ENCODE peak calls at places on chromosomes 12 and 14, in six cellular contexts. S is PC-9; W is stomach; V is CD4-positive, CD25-positive, alpha-beta regulatory T cell; U is tibial artery; G is thoracic aorta. M is an unnamed sample.

GRCh38 chr12:102095677-102096263 is 24.1 kb downstream of the NUP37 start:
- DNase-seq in S (peak), W (no peak), V (peak), U (no peak), G (no peak), M (no peak)

GRCh38 chr14:54686219-54686870 is 119.4 kb downstream of the SAMD4A start:
- DNase-seq in S (no peak), W (no peak), V (no peak), U (peak), G (peak), M (peak)

GRCh38 chr14:77126074-77126325 is 15.6 kb downstream of the ZDHHC22 start:
- DNase-seq in S (no peak), W (no peak), V (no peak), U (no peak), G (no peak), M (no peak)

GRCh38 chr14:71856199-71856919 is 75.9 kb upstream of the RGS6 start:
- DNase-seq in S (no peak), W (no peak), V (peak), U (no peak), G (no peak), M (no peak)

GRCh38 chr12:46468159-46468558 is 95.6 kb upstream of the SLC38A2 start:
- DNase-seq in S (peak), W (peak), V (no peak), U (no peak), G (no peak), M (peak)

GRCh38 chr12:13103391-13104033 is at the start of gene GSG1:
- DNase-seq in S (peak), W (no peak), V (peak), U (no peak), G (no peak), M (no peak)

GRCh38 chr14:106844608-106845285 is 1318.4 kb downstream of the TMEM121 start:
- DNase-seq in S (no peak), W (peak), V (peak), U (peak), G (no peak), M (peak)

GRCh38 chr14:101743701-101744100 is 17.8 kb upstream of the PPP2R5C start:
- DNase-seq in S (peak), W (no peak), V (no peak), U (no peak), G (no peak), M (no peak)

GRCh38 chr12:8911606-8912268 is 2.6 kb upstream of the PHC1 start:
- DNase-seq in S (peak), W (no peak), V (no peak), U (no peak), G (no peak), M (no peak)

GRCh38 chr12:4628406-4628805 is 20.4 kb downstream of the AKAP3 start:
- DNase-seq in S (peak), W (no peak), V (no peak), U (no peak), G (no peak), M (no peak)

GRCh38 chr14:79476552-79476951 is 734.8 kb downstream of the DIO2 start:
- DNase-seq in S (no peak), W (no peak), V (no peak), U (no peak), G (no peak), M (no peak)

DNA sequence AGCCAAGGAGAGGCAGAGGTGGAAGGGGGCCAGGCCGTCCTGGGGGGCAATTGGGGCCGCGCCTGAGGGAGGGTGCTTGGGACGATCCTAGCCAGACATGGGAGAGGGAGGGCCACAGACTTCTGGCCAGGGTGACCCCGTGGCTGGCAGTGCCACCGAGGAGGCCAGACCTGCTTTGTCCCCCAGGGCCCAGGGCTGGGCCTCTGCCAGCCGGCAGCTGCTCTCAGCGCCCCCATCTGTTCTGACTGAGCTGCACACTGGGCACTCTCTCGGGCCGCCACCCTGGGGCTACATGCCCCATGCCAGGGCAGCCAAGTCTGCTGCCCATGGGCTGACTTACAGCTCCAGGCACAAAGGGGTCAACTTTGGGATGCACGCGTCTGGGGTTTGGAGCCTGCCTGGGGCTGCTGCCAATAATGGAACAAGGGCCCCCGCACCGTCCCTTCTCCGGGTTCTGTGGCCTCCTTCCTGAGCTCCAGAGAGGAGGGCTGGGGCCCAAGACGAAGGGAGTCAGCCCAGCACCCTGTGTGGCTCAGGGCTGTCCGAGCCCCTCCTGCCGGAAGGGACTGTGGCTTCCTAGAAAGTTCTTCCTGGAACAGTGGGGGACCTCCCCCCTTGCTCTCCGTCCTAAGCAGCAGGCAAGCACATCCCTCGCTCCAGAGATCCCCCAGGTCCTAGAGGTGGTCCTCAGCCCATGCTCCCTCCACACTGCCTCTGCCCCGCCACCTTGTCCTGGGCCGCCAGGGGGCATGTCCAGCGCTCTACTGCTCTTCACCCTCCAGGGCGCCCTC is 1.1 kb downstream of the ADSS1 start:
- DNase-seq in S (no peak), W (peak), V (no peak), U (peak), G (no peak), M (peak)
- H3K4me3 ChIP-seq in S (peak), W (peak), V (no peak), U (peak), G (peak), M (peak)

GRCh38 chr14:74261288-74261687 is 22.0 kb downstream of the VSX2 start:
- DNase-seq in S (no peak), W (no peak), V (no peak), U (no peak), G (no peak), M (no peak)
- H3K27ac ChIP-seq in S (no peak), W (no peak), V (no peak), U (no peak), G (no peak), M (no peak)

DNA sequence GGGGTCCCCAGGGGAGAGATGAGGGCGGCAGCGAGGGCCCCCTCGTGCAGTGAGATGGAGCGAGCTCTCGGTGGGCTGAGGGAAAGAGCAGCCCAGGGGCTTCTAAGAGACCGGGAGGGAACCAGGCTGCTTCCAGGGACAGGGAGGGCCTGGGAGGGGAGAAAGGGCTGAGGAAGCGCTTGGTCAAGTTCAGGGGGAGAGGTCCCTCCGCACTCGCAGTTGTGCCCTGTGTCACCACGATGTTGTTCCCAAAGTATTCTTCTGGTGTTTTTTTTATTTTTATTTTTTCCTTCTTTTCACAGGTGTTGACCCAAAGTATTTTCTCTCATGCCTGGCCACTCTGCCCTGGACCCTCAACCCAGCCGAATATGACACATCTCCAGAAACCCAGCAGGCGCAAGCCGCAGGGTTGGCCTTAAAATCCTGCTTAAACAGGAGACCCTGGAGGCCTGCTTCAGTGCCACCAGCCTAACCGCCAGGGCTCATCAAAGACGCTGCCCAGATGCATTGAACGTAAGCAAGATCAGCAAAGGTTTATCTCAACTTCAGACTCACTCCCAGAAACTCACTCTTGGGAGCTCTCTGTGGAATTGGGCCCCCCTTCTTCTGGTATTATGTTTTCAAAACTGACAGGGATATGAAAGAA is 16.2 kb downstream of the TNFAIP2 start:
- DNase-seq in S (no peak), W (no peak), V (no peak), U (no peak), G (no peak), M (no peak)
- H3K4me3 ChIP-seq in S (no peak), W (no peak), V (no peak), U (no peak), G (no peak), M (peak)

GRCh38 chr12:44847403-44847802 is 28.7 kb downstream of the NELL2 start:
- DNase-seq in S (no peak), W (no peak), V (no peak), U (no peak), G (no peak), M (no peak)
- H3K27ac ChIP-seq in S (no peak), W (no peak), V (peak), U (no peak), G (no peak), M (no peak)

GRCh38 chr12:131857908-131858850 is 30.0 kb downstream of the MMP17 start:
- DNase-seq in S (no peak), W (no peak), V (no peak), U (no peak), G (no peak), M (no peak)
- H3K4me3 ChIP-seq in S (no peak), W (no peak), V (no peak), U (no peak), G (no peak), M (no peak)

DNA sequence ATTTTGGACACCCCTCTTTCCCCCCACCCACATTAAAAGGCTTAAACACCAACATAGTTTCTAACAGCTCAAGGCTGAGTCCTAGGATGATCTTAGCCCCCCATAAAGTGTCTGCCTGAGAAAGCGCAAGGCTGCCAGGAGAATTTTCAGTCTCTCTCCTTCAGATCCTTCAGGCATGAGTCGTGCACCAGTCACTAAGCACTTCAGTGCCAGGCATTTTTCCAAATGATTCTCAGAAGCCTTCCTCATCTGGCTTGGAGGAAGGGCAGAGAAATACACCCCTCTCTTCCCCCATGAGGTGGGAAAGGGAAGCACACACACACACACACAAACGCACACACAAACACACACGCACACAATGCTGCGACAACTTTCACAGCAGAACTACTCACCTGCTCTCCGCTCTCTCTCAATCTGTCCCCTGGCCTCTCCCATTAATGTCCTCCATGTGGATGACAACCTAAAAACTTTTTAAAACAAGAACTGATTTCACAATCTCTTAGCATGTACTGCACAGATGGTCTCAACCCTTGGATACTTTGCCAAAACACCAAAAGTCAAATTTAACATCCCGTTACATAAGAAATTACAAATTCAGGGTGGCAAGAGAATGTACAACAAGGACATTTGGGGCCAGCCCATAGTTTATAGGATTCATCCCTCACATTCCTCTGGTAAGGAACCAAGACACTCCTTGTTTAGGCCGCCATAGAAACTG is 49.8 kb downstream of the CKAP4 start:
- DNase-seq in S (no peak), W (no peak), V (no peak), U (no peak), G (no peak), M (no peak)
- H3K27ac ChIP-seq in S (no peak), W (no peak), V (no peak), U (no peak), G (no peak), M (peak)

GRCh38 chr12:132581348-132582057 is 28.9 kb downstream of the LRCOL1 start:
- DNase-seq in S (no peak), W (no peak), V (no peak), U (no peak), G (no peak), M (peak)

GRCh38 chr12:132583736-132584135 is 26.6 kb downstream of the LRCOL1 start:
- DNase-seq in S (no peak), W (no peak), V (no peak), U (no peak), G (no peak), M (peak)

GRCh38 chr12:132582058-132582420 is 28.3 kb downstream of the LRCOL1 start:
- DNase-seq in S (no peak), W (no peak), V (no peak), U (peak), G (no peak), M (no peak)

GRCh38 chr12:132583311-132583710 is 27.1 kb downstream of the LRCOL1 start:
- DNase-seq in S (no peak), W (no peak), V (no peak), U (no peak), G (no peak), M (no peak)

GRCh38 chr12:132582582-132583279 is 27.7 kb downstream of the LRCOL1 start:
- DNase-seq in S (no peak), W (no peak), V (no peak), U (no peak), G (no peak), M (peak)
- H3K4me3 ChIP-seq in S (no peak), W (peak), V (no peak), U (peak), G (no peak), M (peak)

GRCh38 chr12:54749191-54749818 is 101.1 kb upstream of the DCD start:
- DNase-seq in S (no peak), W (no peak), V (peak), U (no peak), G (no peak), M (no peak)
- H3K27ac ChIP-seq in S (no peak), W (no peak), V (no peak), U (no peak), G (no peak), M (no peak)

GRCh38 chr14:61332658-61333029 is 11.3 kb downstream of the PRKCH start:
- DNase-seq in S (no peak), W (no peak), V (peak), U (no peak), G (no peak), M (no peak)

GRCh38 chr14:61335876-61336275 is 14.5 kb downstream of the PRKCH start:
- DNase-seq in S (no peak), W (no peak), V (peak), U (no peak), G (no peak), M (no peak)

GRCh38 chr14:61337893-61338292 is 16.5 kb downstream of the PRKCH start:
- DNase-seq in S (no peak), W (peak), V (peak), U (no peak), G (no peak), M (no peak)

GRCh38 chr14:61334197-61334701 is 12.9 kb downstream of the PRKCH start:
- DNase-seq in S (no peak), W (no peak), V (peak), U (no peak), G (no peak), M (no peak)

GRCh38 chr14:61335049-61335448 is 13.7 kb downstream of the PRKCH start:
- DNase-seq in S (no peak), W (no peak), V (peak), U (no peak), G (no peak), M (no peak)
- H3K4me3 ChIP-seq in S (no peak), W (no peak), V (peak), U (no peak), G (no peak), M (no peak)

GRCh38 chr14:99589031-99589441 is 15.0 kb downstream of the CCDC85C start:
- DNase-seq in S (no peak), W (no peak), V (no peak), U (no peak), G (no peak), M (no peak)
- H3K27ac ChIP-seq in S (no peak), W (peak), V (no peak), U (no peak), G (no peak), M (no peak)